ENCODE peak calls at places on chromosomes 7 and 10, in five cellular contexts. K is GDM1, A is lower lobe of right lung, Z is colonic mucosa, U is NCI-H1694. M is an unnamed sample.

GRCh38 chr7:24531255-24531654 is 42.0 kb upstream of the PALS2 start:
- DNase-seq in K (no peak), A (no peak), Z (no peak), U (no peak), M (no peak)

GRCh38 chr7:50304911-50305621 is 550 bp downstream of the IKZF1 start:
- DNase-seq in K (no peak), A (no peak), Z (no peak), U (no peak), M (no peak)

GRCh38 chr10:71585579-71586092 is 133.9 kb downstream of the C10orf105 start:
- DNase-seq in K (no peak), A (no peak), Z (no peak), U (no peak), M (no peak)

GRCh38 chr10:92240289-92241157 is 50.4 kb downstream of the CPEB3 start:
- DNase-seq in K (peak), A (peak), Z (peak), U (peak), M (no peak)

GRCh38 chr7:47307311-47307710 is 274.6 kb downstream of the TNS3 start:
- DNase-seq in K (no peak), A (no peak), Z (no peak), U (no peak), M (no peak)

GRCh38 chr10:34033067-34033466 is 698.6 kb upstream of the NRP1 start:
- DNase-seq in K (no peak), A (no peak), Z (no peak), U (no peak), M (no peak)

GRCh38 chr7:3238525-3239210 is 62.4 kb upstream of the SDK1 start:
- DNase-seq in K (no peak), A (no peak), Z (no peak), U (no peak), M (no peak)

GRCh38 chr10:130350996-130351395 is 214.8 kb downstream of the GLRX3 start:
- DNase-seq in K (no peak), A (no peak), Z (no peak), U (no peak), M (no peak)

GRCh38 chr7:87001214-87001613 is 58.2 kb downstream of the ELAPOR2 start:
- DNase-seq in K (peak), A (no peak), Z (no peak), U (no peak), M (no peak)

GRCh38 chr7:7261863-7262262 is 79.5 kb downstream of the C1GALT1 start:
- DNase-seq in K (no peak), A (no peak), Z (no peak), U (no peak), M (no peak)

GRCh38 chr10:557792-558328 is 131.6 kb downstream of the DIP2C start:
- DNase-seq in K (no peak), A (no peak), Z (no peak), U (no peak), M (no peak)

GRCh38 chr10:86294346-86295265 is 72.0 kb downstream of the GRID1 start:
- DNase-seq in K (no peak), A (no peak), Z (peak), U (no peak), M (no peak)

GRCh38 chr7:101650579-101651081 is 21.5 kb upstream of the MYL10 start:
- DNase-seq in K (no peak), A (no peak), Z (no peak), U (no peak), M (no peak)

GRCh38 chr7:28329616-28330373 is 82.5 kb upstream of the CREB5 start:
- DNase-seq in K (no peak), A (no peak), Z (no peak), U (no peak), M (no peak)

GRCh38 chr10:77494789-77495541 is 142.6 kb downstream of the KCNMA1 start:
- DNase-seq in K (no peak), A (no peak), Z (no peak), U (no peak), M (no peak)

GRCh38 chr7:11716185-11716584 is 115.8 kb downstream of the THSD7A start:
- DNase-seq in K (no peak), A (no peak), Z (no peak), U (no peak), M (no peak)

GRCh38 chr7:45680776-45681175 is 106.6 kb downstream of the ADCY1 start:
- DNase-seq in K (no peak), A (no peak), Z (no peak), U (no peak), M (no peak)

M was measured in omental fat pad.